ENCODE peak calls at places on chromosomes 2 and 18, in five cellular contexts. W is neuronal stem cell, G is mesendoderm, K is endodermal cell, X is K562. P is an unnamed sample.

GRCh38 chr2:122145805-122146204 is 390.4 kb downstream of the TSN start:
- DNase-seq in X (no peak), K (no peak), W (no peak), G (no peak), P (no peak)

GRCh38 chr2:228545749-228546148 is 364.3 kb upstream of the SPHKAP start:
- DNase-seq in W (no peak), K (peak; percentile 47), G (peak; percentile 92), X (no peak), P (no peak)

GRCh38 chr2:20728114-20728758 is 61.3 kb downstream of the GDF7 start:
- DNase-seq in X (no peak), K (no peak), W (peak; percentile 14), G (peak; percentile 14), P (no peak)

GRCh38 chr2:181065458-181065857 is 85.1 kb downstream of the UBE2E3 start:
- DNase-seq in K (no peak), W (no peak), X (no peak), G (no peak), P (no peak)

GRCh38 chr2:31363956-31364750 is 50.4 kb downstream of the XDH start:
- DNase-seq in W (no peak), X (no peak), K (peak; percentile 17), G (no peak), P (no peak)

GRCh38 chr2:24548058-24548457 is 57.0 kb downstream of the NCOA1 start:
- DNase-seq in K (no peak), W (no peak), X (no peak), G (no peak), P (no peak)

GRCh38 chr2:104502904-104503303 is 351.0 kb upstream of the POU3F3 start:
- DNase-seq in K (no peak), X (no peak), G (no peak), W (no peak), P (no peak)

GRCh38 chr18:26091047-26091630 is 726 bp upstream of the SS18 start:
- DNase-seq in W (no peak), G (no peak), X (peak; percentile 84), K (no peak), P (peak; percentile 74)

GRCh38 chr2:26184555-26185303 is 11.8 kb downstream of the GAREM2 start:
- DNase-seq in X (peak; percentile 92), W (peak; percentile 69), K (peak; percentile 92), G (peak; percentile 85), P (peak; percentile 87)

GRCh38 chr2:102522890-102523289 is 49.9 kb downstream of the SLC9A4 start:
- DNase-seq in K (no peak), G (no peak), W (no peak), X (no peak), P (no peak)

GRCh38 chr2:104854507-104855173 is 725 bp downstream of the POU3F3 start:
- DNase-seq in G (peak; percentile 53), K (peak; percentile 65), W (no peak), X (no peak), P (no peak)

GRCh38 chr2:73100956-73101355 is 11.8 kb downstream of the RAB11FIP5 start:
- DNase-seq in K (no peak), W (no peak), X (no peak), G (no peak), P (no peak)

GRCh38 chr2:96116879-96117533 is 635 bp upstream of the ADRA2B start:
- DNase-seq in W (peak; percentile 64), X (peak; percentile 70), K (peak; percentile 87), G (peak; percentile 57), P (peak; percentile 57)

GRCh38 chr2:165141601-165142000 is 62.2 kb downstream of the SCN3A start:
- DNase-seq in K (no peak), W (no peak), X (no peak), G (no peak), P (no peak)

GRCh38 chr2:11177871-11178598 is 22.8 kb downstream of the SLC66A3 start:
- DNase-seq in W (no peak), K (no peak), X (peak; percentile 14), G (no peak), P (no peak)

GRCh38 chr2:188974184-188974583 is at the start of gene COL3A1:
- DNase-seq in K (no peak), G (no peak), W (no peak), X (no peak), P (peak; percentile 37)
- H3K4me3 ChIP-seq in K (no peak within 1 kb of the TSS), G (no peak within 1 kb of the TSS), W (no peak within 1 kb of the TSS), X (no peak within 1 kb of the TSS), P (peak within 1 kb of the TSS; percentile 28)

GRCh38 chr2:28658369-28658768 is 93.3 kb upstream of the PPP1CB start:
- DNase-seq in K (no peak), X (no peak), G (peak; percentile 30), W (no peak), P (no peak)
- H3K9ac ChIP-seq in K (no peak overlapping the region), X (no peak overlapping the region), G (no peak overlapping the region), W (no peak overlapping the region), P (no peak overlapping the region)

GRCh38 chr2:55419236-55419513 is 481 bp downstream of the CCDC88A start:
- DNase-seq in W (no peak), G (peak; percentile 81), X (peak; percentile 61), K (no peak), P (peak; percentile 25)

GRCh38 chr2:55418512-55419235 is 982 bp downstream of the CCDC88A start:
- DNase-seq in G (peak; percentile 18), X (peak; percentile 54), W (no peak), K (peak; percentile 56), P (no peak)

GRCh38 chr2:55416826-55417568 is 2.7 kb downstream of the CCDC88A start:
- DNase-seq in K (no peak), X (no peak), G (no peak), W (no peak), P (no peak)

GRCh38 chr2:55419514-55420243 is at the start of gene CCDC88A:
- DNase-seq in W (peak; percentile 98), X (peak; percentile 99), G (peak; percentile 99), K (peak; percentile 99), P (peak; percentile 92)

DNA sequence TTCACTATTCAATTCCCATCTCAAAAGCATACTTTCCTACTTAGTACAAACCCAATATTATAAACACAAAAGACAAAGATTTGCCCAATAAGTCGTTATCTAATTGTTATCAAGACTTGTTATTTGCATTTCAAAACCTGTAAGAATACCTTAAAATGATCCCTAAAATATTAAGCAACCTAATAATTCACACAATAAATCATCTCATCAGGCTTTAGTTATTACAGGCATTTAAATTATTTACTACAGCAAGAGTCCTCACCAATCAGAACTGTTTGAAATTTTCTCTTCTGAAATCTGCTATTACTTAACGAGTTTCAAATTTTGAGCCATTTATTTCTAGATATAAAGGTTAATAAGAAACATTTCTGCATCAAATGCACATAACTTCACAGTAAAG is 1.6 kb downstream of the CCDC88A start:
- DNase-seq in X (no peak), K (no peak), W (no peak), G (no peak), P (no peak)
- H3K4me3 ChIP-seq in X (peak overlapping the region; percentile 91), K (peak overlapping the region; percentile 92), W (no peak overlapping the region), G (no peak overlapping the region), P (no peak overlapping the region)

GRCh38 chr18:74498712-74499629 is 2.8 kb downstream of the CNDP2 start:
- DNase-seq in W (no peak), K (no peak), X (peak; percentile 78), G (no peak), P (peak; percentile 59)
- H3K9ac ChIP-seq in W (no peak overlapping the region), K (no peak overlapping the region), X (peak overlapping the region; percentile 44), G (peak overlapping the region; percentile 3), P (no peak overlapping the region)

GRCh38 chr2:43157506-43158232 is 68.7 kb downstream of the ZFP36L2 start:
- DNase-seq in X (no peak), W (no peak), K (no peak), G (no peak), P (no peak)
- H3K4me3 ChIP-seq in X (no peak overlapping the region), W (no peak overlapping the region), K (no peak overlapping the region), G (no peak overlapping the region), P (no peak overlapping the region)

DNA sequence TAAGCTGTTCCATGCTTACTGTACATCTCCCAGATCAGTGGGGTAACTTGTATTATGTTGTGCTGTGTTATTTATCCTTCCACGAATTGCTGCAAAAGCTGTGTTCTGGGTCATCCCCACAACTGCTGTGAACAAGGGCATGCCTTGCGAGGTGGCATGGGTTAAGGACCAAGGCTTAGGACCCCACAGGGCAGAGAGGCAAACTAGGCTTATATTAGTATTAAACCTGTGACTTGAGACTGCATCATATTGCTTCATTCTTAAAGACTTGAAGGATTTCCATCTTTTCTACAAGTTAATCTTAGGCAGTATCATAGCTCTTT is 19.9 kb downstream of the RND3 start:
- DNase-seq in K (no peak), X (no peak), G (no peak), W (no peak), P (no peak)
- H3K9ac ChIP-seq in K (no peak overlapping the region), X (no peak overlapping the region), G (no peak overlapping the region), W (no peak overlapping the region), P (no peak overlapping the region)

DNA sequence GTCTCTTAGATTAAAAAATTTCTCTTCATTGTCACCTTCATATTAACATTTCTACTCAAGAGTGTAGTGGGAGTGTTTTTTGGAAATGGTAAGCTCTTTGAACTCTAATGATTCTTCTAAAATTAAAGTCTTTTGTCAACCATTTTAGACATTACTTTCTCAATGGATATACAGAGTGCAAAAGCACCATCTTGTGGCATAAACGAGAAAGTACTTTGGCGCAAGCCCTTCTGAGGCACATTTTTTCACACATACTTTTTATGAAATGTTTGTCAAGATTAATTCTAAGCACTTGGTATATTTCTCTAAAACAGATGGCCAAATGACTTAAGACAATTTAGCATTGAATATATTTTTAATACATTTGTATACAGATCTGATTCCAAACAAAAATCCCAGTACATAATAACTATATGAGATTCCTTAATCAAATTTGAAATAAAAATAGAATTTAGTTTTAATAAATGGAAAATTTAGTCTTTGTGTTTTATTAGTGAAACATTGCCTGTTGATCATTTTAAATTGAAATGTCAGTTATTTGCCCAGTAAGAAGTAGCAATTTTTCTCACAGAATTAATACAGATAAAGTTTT is 63.3 kb upstream of the GALNT5 start:
- DNase-seq in G (peak; percentile 57), K (no peak), W (peak; percentile 30), X (peak; percentile 84), P (no peak)
- H3K4me3 ChIP-seq in G (no peak overlapping the region), K (no peak overlapping the region), W (no peak overlapping the region), X (no peak overlapping the region), P (no peak overlapping the region)

GRCh38 chr2:46814160-46814559 is 101.4 kb downstream of the MCFD2 start:
- DNase-seq in X (peak; percentile 16), W (no peak), K (peak; percentile 20), G (no peak), P (peak; percentile 52)
- H3K9ac ChIP-seq in X (no peak overlapping the region), W (no peak overlapping the region), K (no peak overlapping the region), G (no peak overlapping the region), P (no peak overlapping the region)

DNA sequence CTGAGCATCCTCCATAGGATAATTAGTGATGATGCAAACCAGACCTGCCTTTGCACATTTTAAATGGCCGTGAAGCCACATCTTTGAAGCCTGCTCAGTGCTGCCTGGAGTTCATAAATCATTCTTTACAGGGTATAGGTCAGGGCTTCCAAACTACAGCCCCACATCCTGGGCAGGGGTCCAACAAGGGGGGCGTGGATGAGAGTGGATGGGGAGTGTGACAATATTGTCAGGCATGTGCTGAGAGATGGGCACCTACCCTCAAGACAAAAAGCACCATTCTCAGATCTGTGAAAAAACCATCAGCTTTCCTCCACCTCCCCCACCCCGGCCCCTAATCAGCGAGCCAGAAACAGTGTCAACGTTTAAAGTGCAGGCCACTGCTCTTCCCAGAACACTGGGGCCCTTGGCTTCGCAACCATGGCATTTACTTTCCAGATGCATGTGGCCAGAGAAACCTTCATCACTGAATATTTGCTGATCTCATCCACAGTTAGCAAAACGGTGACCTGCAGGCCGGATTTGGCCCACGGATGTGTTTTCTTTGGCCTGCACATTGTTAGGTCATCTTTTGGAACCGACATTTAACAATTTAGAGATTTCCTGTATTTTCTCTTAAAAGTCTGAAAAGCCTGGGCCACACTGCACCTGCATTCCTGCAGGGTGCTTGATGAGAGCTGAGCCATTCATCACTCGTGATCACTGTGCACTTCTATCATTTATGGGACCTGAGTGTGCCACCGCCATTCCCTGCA is 130.7 kb downstream of the ANKRD44 start:
- DNase-seq in X (no peak), W (no peak), K (no peak), G (no peak), P (no peak)
- H3K4me3 ChIP-seq in X (no peak overlapping the region), W (no peak overlapping the region), K (no peak overlapping the region), G (no peak overlapping the region), P (no peak overlapping the region)

GRCh38 chr2:239266779-239267410 is 133.9 kb downstream of the HDAC4 start:
- DNase-seq in K (no peak), W (no peak), X (no peak), G (no peak), P (no peak)
- H3K9ac ChIP-seq in K (no peak overlapping the region), W (no peak overlapping the region), X (peak overlapping the region; percentile 43), G (no peak overlapping the region), P (no peak overlapping the region)

P was measured in colonic mucosa.